ENCODE peak calls at places on chromosomes 2 and 18, in five cellular contexts. One of them, this sample, is unnamed.

GRCh38 chr2:19669126-19669525 is 232.7 kb downstream of the TTC32 start:
- DNase-seq in tibial artery: no peak
- DNase-seq in tibial nerve: no peak
- DNase-seq in right lobe of liver: no peak
- DNase-seq in colonic mucosa: no peak
- DNase-seq in this sample: no peak

GRCh38 chr18:8943900-8944870 is 158.3 kb upstream of the NDUFV2 start:
- DNase-seq in right lobe of liver: no peak
- DNase-seq in tibial nerve: no peak
- DNase-seq in colonic mucosa: no peak
- DNase-seq in tibial artery: no peak
- DNase-seq in this sample: no peak

GRCh38 chr18:12773369-12773768 is 70.5 kb downstream of the PSMG2 start:
- DNase-seq in colonic mucosa: no peak
- DNase-seq in tibial artery: no peak
- DNase-seq in tibial nerve: no peak
- DNase-seq in right lobe of liver: no peak
- DNase-seq in this sample: no peak

GRCh38 chr2:50838316-50838715 is 193.6 kb downstream of the NRXN1 start:
- DNase-seq in tibial nerve: no peak
- DNase-seq in tibial artery: no peak
- DNase-seq in colonic mucosa: no peak
- DNase-seq in right lobe of liver: no peak
- DNase-seq in this sample: no peak

GRCh38 chr2:182522428-182522896 is 95.6 kb upstream of the PDE1A start:
- DNase-seq in right lobe of liver: no peak
- DNase-seq in tibial nerve: no peak
- DNase-seq in colonic mucosa: no peak
- DNase-seq in tibial artery: no peak
- DNase-seq in this sample: peak; percentile 63

GRCh38 chr2:151789055-151789834 is 39.0 kb downstream of the ARL5A start:
- DNase-seq in colonic mucosa: no peak
- DNase-seq in right lobe of liver: no peak
- DNase-seq in tibial artery: no peak
- DNase-seq in tibial nerve: no peak
- DNase-seq in this sample: no peak

GRCh38 chr2:55970506-55970905 is 46.9 kb upstream of the EFEMP1 start:
- DNase-seq in colonic mucosa: no peak
- DNase-seq in tibial nerve: no peak
- DNase-seq in tibial artery: no peak
- DNase-seq in right lobe of liver: no peak
- DNase-seq in this sample: no peak

GRCh38 chr2:9708683-9709538 is 78.1 kb upstream of the YWHAQ start:
- DNase-seq in colonic mucosa: no peak
- DNase-seq in tibial artery: no peak
- DNase-seq in tibial nerve: no peak
- DNase-seq in right lobe of liver: no peak
- DNase-seq in this sample: no peak

GRCh38 chr2:151669585-151670081 is 64.6 kb downstream of the NEB start:
- DNase-seq in right lobe of liver: no peak
- DNase-seq in tibial artery: no peak
- DNase-seq in colonic mucosa: no peak
- DNase-seq in tibial nerve: no peak
- DNase-seq in this sample: no peak

GRCh38 chr18:69469444-69469919 is 68.8 kb downstream of the DOK6 start:
- DNase-seq in colonic mucosa: no peak
- DNase-seq in tibial nerve: no peak
- DNase-seq in tibial artery: no peak
- DNase-seq in right lobe of liver: no peak
- DNase-seq in this sample: no peak

GRCh38 chr2:74597456-74597855 is 42.9 kb downstream of the DOK1 start:
- DNase-seq in tibial artery: no peak
- DNase-seq in tibial nerve: no peak
- DNase-seq in right lobe of liver: no peak
- DNase-seq in colonic mucosa: no peak
- DNase-seq in this sample: no peak

GRCh38 chr2:183207110-183207509 is 82.9 kb downstream of the NUP35 start:
- DNase-seq in colonic mucosa: no peak
- DNase-seq in right lobe of liver: no peak
- DNase-seq in tibial artery: no peak
- DNase-seq in tibial nerve: no peak
- DNase-seq in this sample: peak; percentile 83

GRCh38 chr2:190563109-190563508 is 28.6 kb upstream of the NEMP2 start:
- DNase-seq in tibial artery: no peak
- DNase-seq in tibial nerve: no peak
- DNase-seq in right lobe of liver: no peak
- DNase-seq in colonic mucosa: no peak
- DNase-seq in this sample: no peak

GRCh38 chr2:43539991-43540860 is 55.6 kb downstream of the THADA start:
- DNase-seq in tibial artery: peak; percentile 95
- DNase-seq in right lobe of liver: peak; percentile 84
- DNase-seq in colonic mucosa: peak; percentile 38
- DNase-seq in tibial nerve: peak; percentile 72
- DNase-seq in this sample: peak; percentile 80

GRCh38 chr2:130834923-130835765 is 1.6 kb upstream of the ARHGEF4 start:
- DNase-seq in right lobe of liver: no peak
- DNase-seq in tibial nerve: no peak
- DNase-seq in tibial artery: no peak
- DNase-seq in colonic mucosa: no peak
- DNase-seq in this sample: no peak

GRCh38 chr18:48333563-48333962 is 75.6 kb downstream of the ZBTB7C start:
- DNase-seq in right lobe of liver: no peak
- DNase-seq in tibial artery: no peak
- DNase-seq in colonic mucosa: no peak
- DNase-seq in tibial nerve: no peak
- DNase-seq in this sample: no peak

GRCh38 chr2:95115418-95115817 is 6.2 kb downstream of the MRPS5 start:
- DNase-seq in tibial nerve: peak; percentile 22
- DNase-seq in colonic mucosa: peak; percentile 75
- DNase-seq in tibial artery: no peak
- DNase-seq in right lobe of liver: peak; percentile 83
- DNase-seq in this sample: peak; percentile 39

GRCh38 chr2:5845798-5846197 is 153.6 kb downstream of the SOX11 start:
- DNase-seq in tibial artery: no peak
- DNase-seq in tibial nerve: no peak
- DNase-seq in right lobe of liver: no peak
- DNase-seq in colonic mucosa: no peak
- DNase-seq in this sample: no peak

GRCh38 chr2:141475801-141476200 is 655.0 kb downstream of the LRP1B start:
- DNase-seq in tibial artery: no peak
- DNase-seq in right lobe of liver: no peak
- DNase-seq in colonic mucosa: no peak
- DNase-seq in tibial nerve: no peak
- DNase-seq in this sample: no peak

GRCh38 chr2:144015655-144016245 is 504.2 kb downstream of the ZEB2 start:
- DNase-seq in tibial nerve: no peak
- DNase-seq in colonic mucosa: no peak
- DNase-seq in tibial artery: no peak
- DNase-seq in right lobe of liver: no peak
- DNase-seq in this sample: no peak

GRCh38 chr2:226514895-226515294 is 284.7 kb downstream of the IRS1 start:
- DNase-seq in colonic mucosa: no peak
- DNase-seq in right lobe of liver: no peak
- DNase-seq in tibial artery: no peak
- DNase-seq in tibial nerve: no peak
- DNase-seq in this sample: no peak

GRCh38 chr2:56540467-56540866 is 356.7 kb downstream of the CCDC85A start:
- DNase-seq in right lobe of liver: no peak
- DNase-seq in tibial nerve: no peak
- DNase-seq in colonic mucosa: no peak
- DNase-seq in tibial artery: no peak
- DNase-seq in this sample: no peak

GRCh38 chr2:144280009-144280408 is 239.9 kb downstream of the ZEB2 start:
- DNase-seq in tibial nerve: no peak
- DNase-seq in tibial artery: no peak
- DNase-seq in colonic mucosa: no peak
- DNase-seq in right lobe of liver: no peak
- DNase-seq in this sample: no peak

GRCh38 chr2:201980389-201980821 is 53.2 kb upstream of the FZD7 start:
- DNase-seq in colonic mucosa: no peak
- DNase-seq in tibial nerve: no peak
- DNase-seq in tibial artery: no peak
- DNase-seq in right lobe of liver: no peak
- DNase-seq in this sample: no peak

GRCh38 chr2:69902213-69902922 is 8.6 kb downstream of the SNRNP27 start:
- DNase-seq in colonic mucosa: no peak
- DNase-seq in tibial artery: no peak
- DNase-seq in right lobe of liver: no peak
- DNase-seq in tibial nerve: no peak
- DNase-seq in this sample: no peak

GRCh38 chr2:27041708-27042107 is 8.9 kb downstream of the TMEM214 start:
- DNase-seq in tibial nerve: no peak
- DNase-seq in right lobe of liver: no peak
- DNase-seq in tibial artery: no peak
- DNase-seq in colonic mucosa: no peak
- DNase-seq in this sample: no peak

GRCh38 chr18:62778976-62779869 is 63.9 kb downstream of the PHLPP1 start:
- DNase-seq in right lobe of liver: no peak
- DNase-seq in tibial nerve: no peak
- DNase-seq in colonic mucosa: no peak
- DNase-seq in tibial artery: no peak
- DNase-seq in this sample: no peak

GRCh38 chr2:22377251-22377650 is 1007.7 kb upstream of the KLHL29 start:
- DNase-seq in right lobe of liver: no peak
- DNase-seq in tibial artery: no peak
- DNase-seq in tibial nerve: no peak
- DNase-seq in colonic mucosa: no peak
- DNase-seq in this sample: no peak

GRCh38 chr2:105140237-105140568 is 101.3 kb upstream of the GPR45 start:
- DNase-seq in colonic mucosa: no peak
- DNase-seq in tibial nerve: no peak
- DNase-seq in right lobe of liver: no peak
- DNase-seq in tibial artery: no peak
- DNase-seq in this sample: no peak

GRCh38 chr2:196113061-196113974 is 44.7 kb upstream of the DNAH7 start:
- DNase-seq in right lobe of liver: no peak
- DNase-seq in tibial nerve: no peak
- DNase-seq in colonic mucosa: no peak
- DNase-seq in tibial artery: no peak
- DNase-seq in this sample: peak; percentile 90

GRCh38 chr2:237631029-237631785 is 3.8 kb downstream of the LRRFIP1 start:
- DNase-seq in right lobe of liver: no peak
- DNase-seq in tibial nerve: no peak
- DNase-seq in colonic mucosa: no peak
- DNase-seq in tibial artery: no peak
- DNase-seq in this sample: no peak

GRCh38 chr2:122748552-122749011 is 993.1 kb downstream of the TSN start:
- DNase-seq in colonic mucosa: no peak
- DNase-seq in right lobe of liver: no peak
- DNase-seq in tibial artery: no peak
- DNase-seq in tibial nerve: no peak
- DNase-seq in this sample: no peak

GRCh38 chr2:180225118-180225517 is 218.0 kb upstream of the CWC22 start:
- DNase-seq in tibial nerve: no peak
- DNase-seq in colonic mucosa: no peak
- DNase-seq in right lobe of liver: no peak
- DNase-seq in tibial artery: no peak
- DNase-seq in this sample: no peak

GRCh38 chr2:126531029-126531428 is 124.9 kb upstream of the GYPC start:
- DNase-seq in right lobe of liver: no peak
- DNase-seq in tibial artery: no peak
- DNase-seq in tibial nerve: no peak
- DNase-seq in colonic mucosa: no peak
- DNase-seq in this sample: no peak

GRCh38 chr2:126527836-126528490 is 128.0 kb upstream of the GYPC start:
- DNase-seq in tibial artery: peak; percentile 81
- DNase-seq in right lobe of liver: peak; percentile 64
- DNase-seq in tibial nerve: peak; percentile 33
- DNase-seq in colonic mucosa: peak; percentile 57
- DNase-seq in this sample: peak; percentile 9
- TF ChIP-seq CTCF in tibial artery: peak; percentile 57
- TF ChIP-seq CTCF in right lobe of liver: peak; percentile 52
- TF ChIP-seq CTCF in tibial nerve: peak; percentile 53
- TF ChIP-seq CTCF in colonic mucosa: no peak
- TF ChIP-seq CTCF in this sample: peak; percentile 65

GRCh38 chr2:58967736-58968135 is 726.6 kb upstream of the FANCL start:
- DNase-seq in tibial artery: no peak
- DNase-seq in colonic mucosa: peak; percentile 21
- DNase-seq in tibial nerve: peak; percentile 40
- DNase-seq in right lobe of liver: no peak
- DNase-seq in this sample: no peak
- H3K4me3 ChIP-seq in tibial artery: no peak overlapping the region
- H3K4me3 ChIP-seq in colonic mucosa: no peak overlapping the region
- H3K4me3 ChIP-seq in tibial nerve: no peak overlapping the region
- H3K4me3 ChIP-seq in right lobe of liver: no peak overlapping the region
- H3K4me3 ChIP-seq in this sample: no peak overlapping the region

DNA sequence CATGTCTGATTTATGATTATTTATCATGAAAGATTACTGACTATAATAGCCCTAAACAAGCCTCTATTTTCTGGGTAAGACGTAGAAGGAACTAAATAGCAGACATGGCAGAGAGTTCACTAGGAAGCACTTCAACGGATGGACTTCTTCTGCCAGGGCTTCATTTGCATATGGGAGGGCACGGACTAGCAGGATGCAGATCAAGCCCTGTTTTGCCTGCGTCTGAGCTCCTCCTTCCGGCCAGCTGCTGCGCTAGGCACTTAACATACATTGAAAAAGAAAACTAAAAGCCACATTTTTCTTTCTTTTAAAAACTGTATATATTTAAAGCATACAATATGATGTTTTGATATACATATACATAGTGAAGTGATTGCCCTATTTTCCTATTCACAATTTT is 340.0 kb upstream of the MEX3C start:
- DNase-seq in tibial nerve: no peak
- DNase-seq in tibial artery: no peak
- DNase-seq in right lobe of liver: no peak
- DNase-seq in colonic mucosa: no peak
- DNase-seq in this sample: peak; percentile 1
- TF ChIP-seq CTCF in tibial nerve: no peak
- TF ChIP-seq CTCF in tibial artery: no peak
- TF ChIP-seq CTCF in right lobe of liver: no peak
- TF ChIP-seq CTCF in colonic mucosa: no peak
- TF ChIP-seq CTCF in this sample: peak; percentile 34

GRCh38 chr2:110858993-110859770 is 126.8 kb downstream of the ACOXL start:
- DNase-seq in tibial nerve: no peak
- DNase-seq in colonic mucosa: no peak
- DNase-seq in tibial artery: no peak
- DNase-seq in right lobe of liver: no peak
- DNase-seq in this sample: no peak
- H3K4me3 ChIP-seq in tibial nerve: no peak overlapping the region
- H3K4me3 ChIP-seq in colonic mucosa: no peak overlapping the region
- H3K4me3 ChIP-seq in tibial artery: no peak overlapping the region
- H3K4me3 ChIP-seq in right lobe of liver: no peak overlapping the region
- H3K4me3 ChIP-seq in this sample: no peak overlapping the region